ENCODE peak calls at places on chromosome 1, in five cellular contexts. H is GM20000, N is dorsolateral prefrontal cortex, C is neural progenitor cell, P is epithelial cell of esophagus. E is an unnamed sample.

GRCh38 chr1:206982216-206982615 is 12.0 kb upstream of the FCAMR start:
- DNase-seq in H (peak; percentile 76), N (peak; percentile 69), C (peak; percentile 73), P (peak; percentile 59), E (peak; percentile 51)

GRCh38 chr1:22850681-22851080 is 122.0 kb downstream of the LACTBL1 start:
- DNase-seq in H (no peak), N (peak; percentile 76), C (no peak), P (no peak), E (no peak)

GRCh38 chr1:89524369-89525168 is at the start of gene LRRC8B:
- DNase-seq in H (peak; percentile 90), N (peak; percentile 93), C (peak; percentile 96), P (peak; percentile 89), E (peak; percentile 91)

GRCh38 chr1:29824478-29825273 is 588.4 kb downstream of the PTPRU start:
- DNase-seq in H (no peak), N (no peak), C (peak; percentile 28), P (no peak), E (no peak)

GRCh38 chr1:156414440-156415064 is 45.5 kb downstream of the RHBG start:
- DNase-seq in H (no peak), N (no peak), C (peak; percentile 83), P (peak; percentile 14), E (no peak)

GRCh38 chr1:27496604-27497155 is 6.7 kb upstream of the WASF2 start:
- DNase-seq in H (no peak), N (no peak), C (peak; percentile 85), P (no peak), E (no peak)

GRCh38 chr1:62325696-62326095 is 6.5 kb upstream of the KANK4 start:
- DNase-seq in H (no peak), N (no peak), C (no peak), P (peak; percentile 90), E (peak; percentile 46)

GRCh38 chr1:163822933-163823511 is 501.3 kb downstream of the NUF2 start:
- DNase-seq in H (no peak), N (no peak), C (no peak), P (no peak), E (no peak)

GRCh38 chr1:41898191-41898713 is 20.5 kb downstream of the HIVEP3 start:
- DNase-seq in H (no peak), N (no peak), C (no peak), P (peak; percentile 46), E (no peak)

GRCh38 chr1:19512545-19512944 is 27.2 kb upstream of the CAPZB start:
- DNase-seq in H (no peak), N (no peak), C (no peak), P (no peak), E (no peak)

GRCh38 chr1:26983863-26984262 is 9.6 kb upstream of the TRNP1 start:
- DNase-seq in H (no peak), N (no peak), C (no peak), P (no peak), E (no peak)

GRCh38 chr1:81433676-81434075 is 367.1 kb upstream of the ADGRL2 start:
- DNase-seq in H (no peak), N (no peak), C (no peak), P (no peak), E (no peak)

GRCh38 chr1:98661544-98662353 is at the start of gene SNX7:
- DNase-seq in H (peak; percentile 61), N (peak; percentile 74), C (peak; percentile 90), P (peak; percentile 83), E (peak; percentile 67)

GRCh38 chr1:243280571-243281129 is 24.8 kb downstream of the SDCCAG8 start:
- DNase-seq in H (no peak), N (no peak), C (no peak), P (no peak), E (no peak)

GRCh38 chr1:212515329-212515760 is 82.6 kb downstream of the NENF start:
- DNase-seq in H (no peak), N (no peak), C (peak; percentile 80), P (no peak), E (no peak)

GRCh38 chr1:147786536-147786935 is 26.1 kb upstream of the GJA5 start:
- DNase-seq in H (no peak), N (no peak), C (no peak), P (no peak), E (no peak)

GRCh38 chr1:39129514-39129913 is 75.0 kb upstream of the MACF1 start:
- DNase-seq in H (peak; percentile 22), N (no peak), C (peak; percentile 21), P (no peak), E (no peak)
- TF ChIP-seq CTCF in H (peak; percentile 8), N (peak; percentile 11), C (peak; percentile 36), P (no peak), E (no peak)

GRCh38 chr1:70546726-70547125 is 135.7 kb downstream of the CTH start:
- DNase-seq in H (no peak), N (no peak), C (no peak), P (no peak), E (no peak)
- TF ChIP-seq CTCF in H (no peak), N (no peak), C (no peak), P (no peak), E (no peak)

GRCh38 chr1:152397474-152397873 is 16.6 kb downstream of the CRNN start:
- DNase-seq in H (no peak), N (no peak), C (no peak), P (peak; percentile 30), E (no peak)
- TF ChIP-seq CTCF in H (no peak), N (no peak), C (no peak), P (peak; percentile 36), E (no peak)

DNA sequence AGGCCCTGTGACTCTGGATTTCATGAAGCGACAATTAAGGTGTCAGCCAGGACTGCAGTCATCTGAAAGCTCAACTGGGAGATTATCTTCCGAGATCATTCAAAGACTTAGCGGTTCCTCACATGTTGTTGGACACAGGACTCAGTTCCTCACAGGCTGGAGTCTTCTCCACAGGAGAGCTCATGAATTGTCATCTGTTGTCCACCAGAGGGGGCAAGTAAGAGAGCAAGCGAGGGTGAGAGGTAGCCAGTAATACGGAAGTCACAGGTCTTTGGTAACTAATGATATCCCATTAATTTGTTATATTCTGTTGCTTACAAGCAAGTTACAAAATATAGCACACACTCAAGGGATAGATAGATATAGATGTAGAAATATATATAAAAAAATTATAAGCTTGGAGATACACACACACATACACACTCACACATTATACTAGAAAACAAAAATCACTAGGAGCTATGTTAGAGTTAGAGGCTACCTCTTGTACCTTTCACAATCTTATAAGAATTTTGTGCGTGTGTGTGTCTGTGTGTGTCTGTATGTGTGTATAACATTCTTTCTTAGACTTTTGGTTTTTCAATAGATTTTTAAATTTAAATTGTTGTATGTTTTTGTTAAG is 1695.3 kb downstream of the BRINP3 start:
- DNase-seq in H (peak; percentile 38), N (no peak), C (peak; percentile 83), P (peak; percentile 70), E (peak; percentile 46)
- TF ChIP-seq CTCF in H (peak; percentile 58), N (peak; percentile 48), C (peak; percentile 84), P (peak; percentile 75), E (peak; percentile 73)

GRCh38 chr1:33256335-33256700 is at the start of gene ZNF362:
- DNase-seq in H (peak; percentile 89), N (no peak), C (peak; percentile 86), P (peak; percentile 71), E (peak; percentile 44)
- TF ChIP-seq CTCF in H (no peak), N (no peak), C (no peak), P (no peak), E (no peak)

GRCh38 chr1:101971309-101971708 is 25.4 kb downstream of the OLFM3 start:
- DNase-seq in H (no peak), N (no peak), C (no peak), P (peak; percentile 2), E (no peak)
- TF ChIP-seq CTCF in H (no peak), N (no peak), C (peak; percentile 49), P (no peak), E (no peak)

GRCh38 chr1:200873671-200874397 is 1.1 kb downstream of the GPR25 start:
- DNase-seq in H (peak; percentile 30), N (no peak), C (no peak), P (no peak), E (no peak)
- TF ChIP-seq CTCF in H (no peak), N (no peak), C (no peak), P (no peak), E (no peak)

GRCh38 chr1:44239337-44239960 is 26.2 kb downstream of the DMAP1 start:
- DNase-seq in H (no peak), N (peak; percentile 50), C (peak; percentile 74), P (peak; percentile 49), E (no peak)
- TF ChIP-seq CTCF in H (no peak), N (no peak), C (peak; percentile 31), P (no peak), E (no peak)

GRCh38 chr1:230395932-230396331 is 30.2 kb downstream of the PGBD5 start:
- DNase-seq in H (no peak), N (no peak), C (no peak), P (no peak), E (no peak)

GRCh38 chr1:230394741-230395140 is 31.4 kb downstream of the PGBD5 start:
- DNase-seq in H (no peak), N (no peak), C (no peak), P (no peak), E (no peak)

GRCh38 chr1:230399321-230400006 is 26.7 kb downstream of the PGBD5 start:
- DNase-seq in H (no peak), N (peak; percentile 81), C (no peak), P (no peak), E (no peak)

GRCh38 chr1:230398856-230399255 is 27.3 kb downstream of the PGBD5 start:
- DNase-seq in H (no peak), N (no peak), C (no peak), P (no peak), E (no peak)

DNA sequence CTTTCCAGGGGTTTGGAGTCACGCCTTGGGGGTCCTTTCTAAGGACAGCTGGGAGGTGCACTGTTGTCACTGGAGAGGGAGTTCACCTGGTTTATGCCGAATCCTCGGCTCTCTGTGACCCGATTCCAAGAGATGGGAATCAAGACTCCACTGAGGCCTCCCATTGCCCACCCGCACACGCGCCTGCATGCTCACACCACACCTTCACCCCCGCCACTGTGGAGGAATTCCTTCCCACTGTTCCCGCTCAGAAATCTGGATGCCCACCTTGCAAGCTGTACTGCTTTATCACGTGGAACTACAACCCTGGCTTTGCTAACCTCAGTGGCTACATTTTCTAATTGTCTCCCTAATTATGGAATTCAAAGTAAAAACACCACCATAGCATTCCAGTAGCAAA is 29.2 kb downstream of the PGBD5 start:
- DNase-seq in H (no peak), N (no peak), C (no peak), P (no peak), E (no peak)
- TF ChIP-seq CTCF in H (no peak), N (no peak), C (no peak), P (no peak), E (no peak)

DNA sequence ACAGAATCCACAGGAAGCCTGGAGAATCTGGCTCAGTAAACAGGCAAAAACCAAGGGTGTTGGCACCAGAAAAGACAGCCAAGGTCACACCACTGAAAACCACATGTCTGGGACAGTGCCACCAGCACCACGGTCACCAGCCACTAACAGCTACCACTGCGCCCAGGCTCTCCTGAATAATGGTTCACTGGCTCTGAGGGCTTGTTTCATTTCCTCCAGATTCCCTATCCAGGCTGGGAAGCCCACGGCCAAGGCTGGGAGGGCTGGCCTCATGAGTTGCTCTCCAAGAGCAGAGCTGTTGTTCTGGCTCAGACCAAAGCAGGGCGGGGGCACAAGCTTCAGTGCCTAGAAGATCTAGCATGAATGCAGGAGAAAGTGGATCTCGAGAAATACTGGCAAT is 54.5 kb upstream of the PTGFRN start:
- DNase-seq in H (no peak), N (peak; percentile 56), C (no peak), P (no peak), E (no peak)
- TF ChIP-seq CTCF in H (no peak), N (no peak), C (no peak), P (no peak), E (no peak)

E was measured in PC-9.